ENCODE peak calls at places on chromosomes 11 and 22, in four cellular contexts. One of them, this sample, is unnamed.

GRCh38 chr11:46674463-46675287 is 25.7 kb downstream of the ARHGAP1 start:
- DNase-seq in K562: peak
- DNase-seq in A549: no peak
- DNase-seq in IMR-90: peak
- DNase-seq in this sample: peak

GRCh38 chr11:134592391-134592990 is 180.4 kb upstream of the B3GAT1 start:
- DNase-seq in IMR-90: no peak
- DNase-seq in K562: peak
- DNase-seq in A549: no peak
- DNase-seq in this sample: peak

GRCh38 chr11:83549984-83550667 is 264.0 kb upstream of the CCDC90B start:
- DNase-seq in K562: peak
- DNase-seq in A549: no peak
- DNase-seq in IMR-90: no peak
- DNase-seq in this sample: no peak

GRCh38 chr11:126155402-126156187 is 55.9 kb downstream of the RPUSD4 start:
- DNase-seq in A549: no peak
- DNase-seq in K562: no peak
- DNase-seq in IMR-90: no peak
- DNase-seq in this sample: no peak

GRCh38 chr11:130480166-130480565 is 31.7 kb downstream of the ADAMTS15 start:
- DNase-seq in IMR-90: peak
- DNase-seq in A549: no peak
- DNase-seq in K562: no peak
- DNase-seq in this sample: no peak

GRCh38 chr11:125941606-125942275 is 4.1 kb upstream of the VSIG10L2 start:
- DNase-seq in K562: peak
- DNase-seq in IMR-90: peak
- DNase-seq in A549: peak
- DNase-seq in this sample: peak

GRCh38 chr11:103907136-103907535 is 129.3 kb upstream of the DDI1 start:
- DNase-seq in K562: no peak
- DNase-seq in A549: no peak
- DNase-seq in IMR-90: no peak
- DNase-seq in this sample: no peak

GRCh38 chr11:1394936-1395772 is 5.4 kb downstream of the BRSK2 start:
- DNase-seq in IMR-90: no peak
- DNase-seq in A549: no peak
- DNase-seq in K562: no peak
- DNase-seq in this sample: no peak

GRCh38 chr11:13761712-13762111 is 93.2 kb downstream of the FAR1 start:
- DNase-seq in K562: no peak
- DNase-seq in IMR-90: peak
- DNase-seq in A549: no peak
- DNase-seq in this sample: no peak

GRCh38 chr11:32840587-32840986 is 10.9 kb downstream of the PRRG4 start:
- DNase-seq in K562: no peak
- DNase-seq in A549: no peak
- DNase-seq in IMR-90: no peak
- DNase-seq in this sample: no peak

GRCh38 chr11:36403661-36404060 is 106.4 kb downstream of the TRAF6 start:
- DNase-seq in IMR-90: peak
- DNase-seq in A549: no peak
- DNase-seq in K562: no peak
- DNase-seq in this sample: no peak

GRCh38 chr11:63282579-63282978 is 39.2 kb upstream of the SLC22A25 start:
- DNase-seq in A549: no peak
- DNase-seq in IMR-90: no peak
- DNase-seq in K562: no peak
- DNase-seq in this sample: no peak

GRCh38 chr22:48945621-48946458 is 881.8 kb downstream of the BRD1 start:
- DNase-seq in K562: no peak
- DNase-seq in IMR-90: no peak
- DNase-seq in A549: no peak
- DNase-seq in this sample: no peak

GRCh38 chr11:73288873-73289707 is 17.0 kb downstream of the P2RY6 start:
- DNase-seq in A549: peak
- DNase-seq in IMR-90: peak
- DNase-seq in K562: peak
- DNase-seq in this sample: peak

GRCh38 chr11:61985863-61986262 is 18.4 kb upstream of the FTH1 start:
- DNase-seq in IMR-90: no peak
- DNase-seq in A549: no peak
- DNase-seq in K562: no peak
- DNase-seq in this sample: no peak

GRCh38 chr11:120019191-120019590 is 118.7 kb downstream of the TRIM29 start:
- DNase-seq in A549: no peak
- DNase-seq in K562: no peak
- DNase-seq in IMR-90: no peak
- DNase-seq in this sample: no peak

GRCh38 chr11:93861808-93862207 is 11.4 kb upstream of the VSTM5 start:
- DNase-seq in A549: no peak
- DNase-seq in K562: peak
- DNase-seq in IMR-90: no peak
- DNase-seq in this sample: no peak

GRCh38 chr11:102383839-102384238 is 36.8 kb downstream of the BIRC2 start:
- DNase-seq in IMR-90: no peak
- DNase-seq in K562: no peak
- DNase-seq in A549: no peak
- DNase-seq in this sample: no peak

GRCh38 chr11:80958414-80958813 is 1517.6 kb upstream of the TENM4 start:
- DNase-seq in K562: no peak
- DNase-seq in IMR-90: peak
- DNase-seq in A549: no peak
- DNase-seq in this sample: no peak

GRCh38 chr22:20267441-20268288 is 453 bp downstream of the RTN4R start:
- DNase-seq in K562: peak
- DNase-seq in IMR-90: no peak
- DNase-seq in A549: peak
- DNase-seq in this sample: peak

GRCh38 chr11:131886201-131886600 is 515.8 kb downstream of the NTM start:
- DNase-seq in K562: no peak
- DNase-seq in A549: no peak
- DNase-seq in IMR-90: no peak
- DNase-seq in this sample: no peak

GRCh38 chr11:77113382-77114088 is 10.9 kb downstream of the OMP start:
- DNase-seq in IMR-90: peak
- DNase-seq in A549: peak
- DNase-seq in K562: peak
- DNase-seq in this sample: peak

GRCh38 chr11:90947930-90948329 is 725.1 kb upstream of the CHORDC1 start:
- DNase-seq in A549: no peak
- DNase-seq in IMR-90: no peak
- DNase-seq in K562: no peak
- DNase-seq in this sample: no peak

GRCh38 chr11:1513326-1514296 is 27.0 kb upstream of the MOB2 start:
- DNase-seq in IMR-90: no peak
- DNase-seq in A549: no peak
- DNase-seq in K562: no peak
- DNase-seq in this sample: no peak

GRCh38 chr11:232783-233565 is 3.2 kb downstream of the SIRT3 start:
- DNase-seq in IMR-90: no peak
- DNase-seq in K562: no peak
- DNase-seq in A549: no peak
- DNase-seq in this sample: no peak

GRCh38 chr22:23163665-23164064 is 16.6 kb upstream of the BCR start:
- DNase-seq in IMR-90: no peak
- DNase-seq in K562: no peak
- DNase-seq in A549: no peak
- DNase-seq in this sample: no peak

GRCh38 chr11:115819014-115819413 is 314.8 kb upstream of the CADM1 start:
- DNase-seq in K562: no peak
- DNase-seq in A549: no peak
- DNase-seq in IMR-90: peak
- DNase-seq in this sample: no peak

GRCh38 chr11:2513441-2513840 is 68.6 kb downstream of the KCNQ1 start:
- DNase-seq in K562: no peak
- DNase-seq in A549: no peak
- DNase-seq in IMR-90: no peak
- DNase-seq in this sample: no peak

GRCh38 chr11:80136991-80137390 is 696.2 kb upstream of the TENM4 start:
- DNase-seq in IMR-90: no peak
- DNase-seq in K562: no peak
- DNase-seq in A549: no peak
- DNase-seq in this sample: no peak

GRCh38 chr11:62400760-62401159 is 18.1 kb upstream of the SCGB1A1 start:
- DNase-seq in K562: peak
- DNase-seq in A549: no peak
- DNase-seq in IMR-90: peak
- DNase-seq in this sample: no peak

GRCh38 chr11:297666-298405 is 1.5 kb downstream of the IFITM5 start:
- DNase-seq in A549: no peak
- DNase-seq in K562: peak
- DNase-seq in IMR-90: no peak
- DNase-seq in this sample: no peak

GRCh38 chr11:128884703-128885338 is 6.3 kb upstream of the KCNJ5 start:
- DNase-seq in IMR-90: peak
- DNase-seq in K562: peak
- DNase-seq in A549: peak
- DNase-seq in this sample: peak

DNA sequence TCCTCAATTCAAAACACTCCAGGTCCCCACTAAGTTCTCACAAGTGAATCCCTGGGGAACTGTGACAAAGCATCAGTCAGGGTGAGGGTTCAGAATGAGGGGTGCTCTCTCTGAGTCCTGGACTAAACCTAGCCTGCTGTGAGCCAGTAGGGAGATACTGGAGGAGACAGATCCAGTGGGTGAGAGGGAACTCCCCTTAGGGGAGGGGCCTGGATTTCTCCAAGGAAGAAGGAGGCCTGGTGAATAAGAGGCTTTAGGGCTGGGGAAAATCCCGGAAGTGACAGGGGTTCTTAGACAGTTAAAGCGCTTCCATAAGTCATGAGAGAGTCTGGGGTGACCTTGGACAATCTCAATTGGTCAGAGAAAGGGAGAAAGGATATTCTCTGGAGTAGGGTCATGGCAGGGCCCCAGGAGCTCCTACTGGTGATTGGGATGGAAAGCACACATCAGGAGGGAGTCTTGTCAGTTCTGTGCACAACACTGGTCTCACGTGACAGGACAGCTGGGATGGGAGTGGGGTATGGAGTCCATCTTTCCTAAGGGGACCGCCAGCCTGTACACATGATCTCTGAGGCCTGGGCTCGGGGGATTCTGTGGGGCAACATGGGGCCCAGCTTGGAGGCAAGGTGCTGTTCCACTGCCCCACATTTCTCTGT is 1.5 kb downstream of the TBC1D10A start:
- DNase-seq in IMR-90: peak
- DNase-seq in A549: peak
- DNase-seq in K562: peak
- DNase-seq in this sample: no peak
- TF ChIP-seq BHLHE40 in IMR-90: no peak
- TF ChIP-seq BHLHE40 in A549: no peak
- TF ChIP-seq BHLHE40 in K562: no peak
- TF ChIP-seq BHLHE40 in this sample: no peak

DNA sequence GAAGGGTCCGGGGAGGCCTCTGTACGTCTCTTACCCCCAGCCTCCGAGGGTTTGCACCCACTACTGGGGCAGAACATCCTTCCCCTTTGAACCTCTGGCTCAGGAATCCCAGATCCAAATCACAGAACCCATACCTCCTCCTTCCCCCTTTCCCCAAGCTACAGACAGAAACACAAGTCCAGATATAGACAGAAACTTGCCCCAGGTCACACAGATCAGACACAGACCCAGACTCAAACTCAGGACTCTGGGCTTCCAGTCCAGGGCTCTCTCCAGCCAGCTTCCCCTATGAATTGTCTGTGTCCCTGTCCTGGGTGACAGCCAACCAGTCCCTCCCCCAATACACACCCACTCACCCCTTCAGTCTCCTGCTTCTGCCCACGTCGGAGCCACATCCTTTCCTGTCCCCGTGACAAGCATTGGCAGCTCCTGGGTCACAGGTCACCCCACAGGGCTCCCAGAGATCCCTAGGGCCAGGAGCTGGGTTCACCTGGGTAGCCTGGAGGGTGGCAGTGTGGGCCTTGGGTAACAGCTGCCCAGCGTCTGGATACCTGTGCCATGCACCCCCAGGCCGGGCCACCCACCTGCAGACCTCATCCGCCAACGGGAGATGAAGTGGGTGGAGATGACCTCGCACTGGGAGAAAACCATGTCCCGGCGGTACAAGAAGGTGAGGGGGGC is 772 bp downstream of the TBC1D10C start:
- DNase-seq in A549: no peak
- DNase-seq in K562: no peak
- DNase-seq in IMR-90: no peak
- DNase-seq in this sample: no peak
- TF ChIP-seq BHLHE40 in A549: no peak
- TF ChIP-seq BHLHE40 in K562: no peak
- TF ChIP-seq BHLHE40 in IMR-90: no peak
- TF ChIP-seq BHLHE40 in this sample: no peak

GRCh38 chr11:110295487-110296225 is 758 bp downstream of the RDX start:
- DNase-seq in IMR-90: peak
- DNase-seq in A549: no peak
- DNase-seq in K562: peak
- DNase-seq in this sample: peak
- TF ChIP-seq BHLHE40 in IMR-90: no peak
- TF ChIP-seq BHLHE40 in A549: no peak
- TF ChIP-seq BHLHE40 in K562: no peak
- TF ChIP-seq BHLHE40 in this sample: no peak

GRCh38 chr22:27785818-27786217 is 15.7 kb downstream of the MN1 start:
- DNase-seq in A549: no peak
- DNase-seq in K562: no peak
- DNase-seq in IMR-90: no peak
- DNase-seq in this sample: no peak
- TF ChIP-seq BHLHE40 in A549: no peak
- TF ChIP-seq BHLHE40 in K562: no peak
- TF ChIP-seq BHLHE40 in IMR-90: no peak
- TF ChIP-seq BHLHE40 in this sample: no peak

DNA sequence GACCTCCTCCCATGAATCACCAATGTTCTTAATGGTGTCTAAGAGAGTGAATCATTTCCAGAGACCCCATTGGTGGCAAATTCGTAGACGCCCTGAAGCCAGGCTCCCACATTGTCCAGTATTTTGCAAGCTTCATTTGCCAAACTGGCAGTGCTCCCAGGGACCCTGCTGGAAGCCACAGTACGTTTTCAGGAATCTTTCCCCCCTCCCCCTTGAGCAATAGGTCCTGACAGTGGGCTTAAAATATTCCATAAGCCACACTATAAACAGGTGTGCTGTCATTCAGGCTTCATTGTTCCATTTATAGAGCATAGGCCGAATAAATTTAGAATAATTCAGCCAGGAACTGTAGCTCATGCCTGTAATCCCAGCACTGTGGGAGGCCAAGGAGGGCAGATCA is 125.3 kb downstream of the MORC2 start:
- DNase-seq in IMR-90: no peak
- DNase-seq in A549: no peak
- DNase-seq in K562: no peak
- DNase-seq in this sample: no peak
- TF ChIP-seq BHLHE40 in IMR-90: no peak
- TF ChIP-seq BHLHE40 in A549: no peak
- TF ChIP-seq BHLHE40 in K562: no peak
- TF ChIP-seq BHLHE40 in this sample: no peak

GRCh38 chr11:112977620-112978212 is 16.5 kb downstream of the NCAM1 start:
- DNase-seq in A549: no peak
- DNase-seq in IMR-90: peak
- DNase-seq in K562: peak
- DNase-seq in this sample: no peak
- TF ChIP-seq BHLHE40 in A549: no peak
- TF ChIP-seq BHLHE40 in IMR-90: no peak
- TF ChIP-seq BHLHE40 in K562: no peak
- TF ChIP-seq BHLHE40 in this sample: no peak

This sample was measured in HEK293T.